ENCODE peak calls at places on chromosomes 13 and 19, in nine cellular contexts. D is PC-3; Y is GM20000; B is GM12865; F is CD8-positive, alpha-beta T cell; J is GM10248; H is WERI-Rb-1; W is astrocyte; N is CD4-positive, alpha-beta T cell. T is an unnamed sample.
A peak's percentile ranks its signal among the peaks of the same experiment; 100 is the strongest.

GRCh38 chr13:69524459-69525155 is 583.0 kb upstream of the ATXN8OS start:
- DNase-seq in D (peak; percentile 23), Y (no peak), B (no peak), F (no peak), J (no peak), H (no peak), W (no peak), N (no peak), T (no peak)

GRCh38 chr19:41323430-41324125 is 13.6 kb downstream of the CCDC97 start:
- DNase-seq in D (peak; percentile 72), Y (no peak), B (no peak), F (peak; percentile 42), J (no peak), H (peak; percentile 59), W (peak; percentile 96), N (no peak), T (no peak)

GRCh38 chr13:67416047-67416925 is 186.2 kb upstream of the PCDH9 start:
- DNase-seq in D (peak; percentile 45), Y (no peak), B (peak; percentile 9), F (no peak), J (peak; percentile 5), H (peak; percentile 59), W (peak; percentile 1), N (no peak), T (peak; percentile 8)

GRCh38 chr19:18514800-18515682 is 6.8 kb downstream of the ELL start:
- DNase-seq in D (peak; percentile 35), Y (no peak), B (no peak), F (peak; percentile 28), J (no peak), H (no peak), W (no peak), N (no peak), T (no peak)

GRCh38 chr13:76769238-76769859 is 116.9 kb downstream of the KCTD12 start:
- DNase-seq in D (no peak), Y (no peak), B (no peak), F (no peak), J (no peak), H (no peak), W (peak; percentile 20), N (no peak), T (no peak)

GRCh38 chr19:8302357-8302691 is 5.8 kb downstream of the CD320 start:
- DNase-seq in D (no peak), Y (no peak), B (no peak), F (no peak), J (no peak), H (peak; percentile 89), W (no peak), N (no peak), T (no peak)

GRCh38 chr19:2117215-2117960 is 20.7 kb downstream of the IZUMO4 start:
- DNase-seq in D (no peak), Y (no peak), B (no peak), F (no peak), J (no peak), H (no peak), W (no peak), N (no peak), T (no peak)

GRCh38 chr19:43778651-43779050 is 2.1 kb downstream of the KCNN4 start:
- DNase-seq in D (no peak), Y (peak; percentile 32), B (no peak), F (no peak), J (no peak), H (no peak), W (no peak), N (no peak), T (no peak)

GRCh38 chr13:36796052-36796451 is 23.0 kb upstream of the RFXAP start:
- DNase-seq in D (no peak), Y (no peak), B (no peak), F (no peak), J (no peak), H (no peak), W (no peak), N (no peak), T (no peak)

GRCh38 chr19:10699650-10700335 is 1.4 kb upstream of the QTRT1 start:
- DNase-seq in D (peak; percentile 85), Y (peak; percentile 75), B (peak; percentile 79), F (peak; percentile 72), J (peak; percentile 64), H (peak; percentile 65), W (peak; percentile 12), N (peak; percentile 62), T (no peak)

GRCh38 chr19:50978772-50979390 is 4.8 kb downstream of the KLK7 start:
- DNase-seq in D (peak; percentile 66), Y (no peak), B (no peak), F (no peak), J (no peak), H (no peak), W (no peak), N (no peak), T (no peak)

GRCh38 chr13:39167018-39167417 is 128.8 kb downstream of the NHLRC3 start:
- DNase-seq in D (no peak), Y (no peak), B (no peak), F (no peak), J (no peak), H (no peak), W (no peak), N (no peak), T (no peak)

GRCh38 chr19:40592170-40592569 is 9.0 kb upstream of the LTBP4 start:
- DNase-seq in D (peak; percentile 64), Y (peak; percentile 79), B (peak; percentile 80), F (no peak), J (peak; percentile 60), H (no peak), W (peak; percentile 69), N (no peak), T (no peak)

GRCh38 chr19:38213911-38214625 is 10.0 kb downstream of the DPF1 start:
- DNase-seq in D (peak; percentile 18), Y (peak; percentile 59), B (peak; percentile 80), F (peak; percentile 70), J (peak; percentile 51), H (no peak), W (peak; percentile 89), N (peak; percentile 31), T (no peak)

GRCh38 chr13:81565849-81566248 is 1224.9 kb upstream of the SPRY2 start:
- DNase-seq in D (no peak), Y (no peak), B (no peak), F (no peak), J (no peak), H (no peak), W (no peak), N (no peak), T (no peak)

GRCh38 chr13:35838356-35838755 is 292.8 kb downstream of the DCLK1 start:
- DNase-seq in D (peak; percentile 23), Y (no peak), B (no peak), F (no peak), J (no peak), H (no peak), W (peak; percentile 96), N (no peak), T (no peak)

GRCh38 chr13:110387451-110388140 is 80.5 kb downstream of the COL4A2 start:
- DNase-seq in D (no peak), Y (peak; percentile 59), B (peak; percentile 25), F (no peak), J (peak; percentile 79), H (no peak), W (no peak), N (no peak), T (no peak)

GRCh38 chr13:53411443-53411842 is 382.8 kb downstream of the OLFM4 start:
- DNase-seq in D (no peak), Y (no peak), B (no peak), F (no peak), J (no peak), H (no peak), W (no peak), N (no peak), T (no peak)

GRCh38 chr13:32211788-32212187 is 103.4 kb downstream of the ZAR1L start:
- DNase-seq in D (no peak), Y (no peak), B (no peak), F (no peak), J (no peak), H (no peak), W (peak; percentile 98), N (no peak), T (no peak)
- TF ChIP-seq CTCF in D (no peak), Y (no peak), B (no peak), F (no peak), J (no peak), H (no peak), W (no peak), N (no peak), T (no peak)

GRCh38 chr13:48001127-48001881 is at the start of gene SUCLA2:
- DNase-seq in D (peak; percentile 89), Y (peak; percentile 96), B (peak; percentile 95), F (peak; percentile 91), J (peak; percentile 99), H (peak; percentile 79), W (peak; percentile 57), N (peak; percentile 76), T (peak; percentile 95)
- TF ChIP-seq CTCF in D (no peak), Y (no peak), B (no peak), F (no peak), J (no peak), H (no peak), W (no peak), N (no peak), T (no peak)

GRCh38 chr13:98740131-98740530 is 12.3 kb downstream of the SLC15A1 start:
- DNase-seq in D (no peak), Y (no peak), B (no peak), F (no peak), J (no peak), H (no peak), W (no peak), N (no peak), T (no peak)
- TF ChIP-seq CTCF in D (no peak), Y (no peak), B (no peak), F (no peak), J (no peak), H (no peak), W (no peak), N (no peak), T (no peak)

GRCh38 chr13:42820450-42820849 is 39.1 kb downstream of the FAM216B start:
- DNase-seq in D (no peak), Y (no peak), B (no peak), F (no peak), J (no peak), H (no peak), W (no peak), N (no peak), T (no peak)

GRCh38 chr13:42815686-42816085 is 34.3 kb downstream of the FAM216B start:
- DNase-seq in D (no peak), Y (no peak), B (no peak), F (no peak), J (no peak), H (no peak), W (peak; percentile 27), N (no peak), T (no peak)

GRCh38 chr13:42814868-42815267 is 33.5 kb downstream of the FAM216B start:
- DNase-seq in D (peak; percentile 83), Y (no peak), B (no peak), F (no peak), J (no peak), H (no peak), W (peak; percentile 89), N (no peak), T (no peak)

GRCh38 chr13:42819712-42820111 is 38.3 kb downstream of the FAM216B start:
- DNase-seq in D (no peak), Y (no peak), B (no peak), F (no peak), J (no peak), H (no peak), W (no peak), N (no peak), T (no peak)

DNA sequence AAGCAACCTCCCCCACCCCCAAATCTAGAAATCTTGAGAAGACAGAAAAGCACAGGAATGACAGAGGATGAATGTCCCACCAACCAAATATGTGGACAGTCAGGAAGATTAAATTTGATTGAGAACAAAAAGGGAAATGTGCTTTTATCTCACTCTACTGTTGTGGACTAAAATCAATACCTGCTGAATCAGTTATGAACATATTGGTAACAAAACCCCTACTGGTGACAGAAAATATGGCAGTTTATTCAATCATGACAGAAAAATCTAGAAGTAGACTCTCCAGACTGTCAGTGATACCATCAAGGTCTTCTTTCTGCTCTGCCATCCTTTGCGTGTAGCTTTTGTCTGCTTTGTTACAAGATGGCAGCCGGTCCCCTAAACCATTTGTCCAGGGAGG is 35.2 kb downstream of the FAM216B start:
- DNase-seq in D (no peak), Y (no peak), B (no peak), F (no peak), J (no peak), H (no peak), W (no peak), N (no peak), T (no peak)
- TF ChIP-seq CTCF in D (peak; percentile 27), Y (no peak), B (no peak), F (peak; percentile 27), J (no peak), H (no peak), W (peak; percentile 24), N (no peak), T (no peak)